ENCODE peak calls at places on chromosomes 3 and 15, in six cellular contexts. B, O, N, I, E and J are unnamed samples.

GRCh38 chr3:9897408-9898372 is 5.0 kb upstream of the IL17RE start:
- DNase-seq in B (peak; percentile 25), I (no peak), O (no peak), E (no peak), N (peak; percentile 85), J (no peak)

GRCh38 chr3:80232760-80233159 is 465.0 kb upstream of the ROBO1 start:
- DNase-seq in O (peak; percentile 17), E (no peak), B (peak; percentile 14), I (no peak), N (peak; percentile 18), J (no peak)

GRCh38 chr3:107956991-107957467 is 133.8 kb downstream of the CD47 start:
- DNase-seq in N (peak; percentile 71), B (no peak), E (no peak), O (peak; percentile 82), I (no peak), J (peak; percentile 28)

GRCh38 chr15:28110416-28110975 is 11.4 kb upstream of the OCA2 start:
- DNase-seq in O (no peak), N (no peak), B (no peak), E (no peak), I (no peak), J (no peak)

GRCh38 chr3:171695476-171695875 is 114.8 kb downstream of the PLD1 start:
- DNase-seq in I (no peak), N (no peak), B (no peak), E (no peak), O (no peak), J (no peak)

GRCh38 chr15:94665687-94666441 is 434.5 kb downstream of the MCTP2 start:
- DNase-seq in B (no peak), N (no peak), I (no peak), O (no peak), E (no peak), J (no peak)

GRCh38 chr15:45162771-45163507 is 24.8 kb downstream of the SHF start:
- DNase-seq in B (peak; percentile 37), N (peak; percentile 88), E (peak; percentile 42), I (peak; percentile 51), O (peak; percentile 85), J (peak; percentile 73)

GRCh38 chr3:183227586-183227985 is 25.5 kb upstream of the B3GNT5 start:
- DNase-seq in E (no peak), N (no peak), O (no peak), B (no peak), I (no peak), J (no peak)

GRCh38 chr3:188796122-188796631 is 375.6 kb upstream of the TPRG1 start:
- DNase-seq in O (peak; percentile 18), I (no peak), B (no peak), N (peak; percentile 43), E (no peak), J (peak; percentile 15)

GRCh38 chr15:25554640-25555039 is 115.8 kb upstream of the UBE3A start:
- DNase-seq in O (no peak), I (no peak), N (no peak), B (no peak), E (no peak), J (no peak)